ENCODE peak calls at places on chromosomes 5 and 9, in four cellular contexts. V is H1, N is K562, S is SK-N-SH. K is an unnamed sample.

GRCh38 chr5:132251220-132251725 is 6.2 kb upstream of the PDLIM4 start:
- DNase-seq in V (no peak), N (no peak), S (no peak), K (no peak)

GRCh38 chr5:133978943-133979342 is 10.5 kb upstream of the C5orf15 start:
- DNase-seq in V (no peak), N (no peak), S (no peak), K (no peak)

GRCh38 chr5:172855597-172856292 is 21.7 kb downstream of the ERGIC1 start:
- DNase-seq in V (no peak), N (no peak), S (peak), K (no peak)

GRCh38 chr5:167049043-167049663 is 1242.3 kb upstream of the WWC1 start:
- DNase-seq in V (no peak), N (peak), S (peak), K (no peak)

GRCh38 chr5:179195561-179196419 is 135.6 kb downstream of the ZNF354C start:
- DNase-seq in V (no peak), N (no peak), S (no peak), K (no peak)

GRCh38 chr9:94829380-94830070 is 103.0 kb downstream of the AOPEP start:
- DNase-seq in V (no peak), N (no peak), S (no peak), K (no peak)

GRCh38 chr9:107929439-107929838 is 439.9 kb upstream of the KLF4 start:
- DNase-seq in V (no peak), N (no peak), S (no peak), K (no peak)

GRCh38 chr9:642014-642413 is 199.5 kb upstream of the DMRT1 start:
- DNase-seq in V (no peak), N (no peak), S (no peak), K (no peak)

GRCh38 chr9:128819716-128820664 is 1.7 kb downstream of the ENDOG start:
- DNase-seq in V (no peak), N (peak), S (peak), K (no peak)

GRCh38 chr9:131485728-131486381 is 16.9 kb upstream of the POMT1 start:
- DNase-seq in V (no peak), N (no peak), S (no peak), K (no peak)

GRCh38 chr9:79757906-79758669 is 186.3 kb downstream of the TLE4 start:
- DNase-seq in V (no peak), N (no peak), S (no peak), K (no peak)

GRCh38 chr5:176535101-176535654 is 2.0 kb downstream of the RNF44 start:
- DNase-seq in V (no peak), N (no peak), S (no peak), K (no peak)

DNA sequence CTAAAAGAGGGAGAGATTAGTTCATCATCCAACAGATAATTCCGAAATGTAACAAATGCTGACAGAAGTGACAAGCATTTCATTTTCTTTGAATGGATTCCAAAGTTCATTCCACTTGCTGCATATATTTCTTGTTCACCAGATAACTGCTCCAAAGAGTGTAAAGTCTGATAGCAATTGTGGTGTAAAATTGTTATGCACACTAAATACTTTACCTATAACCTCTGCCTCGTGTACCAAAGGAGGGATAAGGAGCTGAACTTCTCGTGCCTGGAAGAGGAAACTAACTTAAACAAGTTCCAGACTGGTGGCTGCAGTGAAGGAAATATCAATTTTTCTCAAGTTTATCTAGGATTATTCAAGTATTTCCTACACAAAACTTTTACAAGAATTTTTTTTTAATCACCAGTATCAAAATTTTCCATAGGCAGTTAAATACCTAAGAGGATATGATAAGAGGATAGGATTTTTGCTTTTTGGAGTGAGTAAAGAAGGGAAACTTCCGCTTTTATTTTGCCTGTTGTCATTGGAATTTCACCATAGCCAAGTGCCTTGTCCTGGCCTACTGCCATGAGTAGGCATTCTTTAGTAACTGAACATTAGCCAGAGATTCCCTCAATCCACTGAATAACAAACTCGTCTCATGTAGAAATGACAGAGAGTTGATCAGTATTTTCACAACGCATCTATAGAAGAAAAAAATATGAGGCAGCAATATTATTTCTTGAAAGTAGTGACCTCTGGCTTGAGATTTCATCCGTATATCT is 289.7 kb upstream of the ADAMTSL1 start:
- DNase-seq in V (no peak), N (no peak), S (no peak), K (no peak)
- TF ChIP-seq POLR2AphosphoS5 in V (no peak), N (no peak), S (no peak), K (no peak)

GRCh38 chr5:78496373-78496772 is 136.0 kb downstream of the SCAMP1 start:
- DNase-seq in V (no peak), N (no peak), S (no peak), K (no peak)
- TF ChIP-seq TAF1 in V (no peak), N (no peak), S (no peak), K (no peak)

GRCh38 chr5:174765540-174765939 is 41.2 kb downstream of the MSX2 start:
- DNase-seq in V (no peak), N (no peak), S (no peak), K (no peak)
- TF ChIP-seq POLR2AphosphoS5 in V (no peak), N (no peak), S (no peak), K (no peak)

DNA sequence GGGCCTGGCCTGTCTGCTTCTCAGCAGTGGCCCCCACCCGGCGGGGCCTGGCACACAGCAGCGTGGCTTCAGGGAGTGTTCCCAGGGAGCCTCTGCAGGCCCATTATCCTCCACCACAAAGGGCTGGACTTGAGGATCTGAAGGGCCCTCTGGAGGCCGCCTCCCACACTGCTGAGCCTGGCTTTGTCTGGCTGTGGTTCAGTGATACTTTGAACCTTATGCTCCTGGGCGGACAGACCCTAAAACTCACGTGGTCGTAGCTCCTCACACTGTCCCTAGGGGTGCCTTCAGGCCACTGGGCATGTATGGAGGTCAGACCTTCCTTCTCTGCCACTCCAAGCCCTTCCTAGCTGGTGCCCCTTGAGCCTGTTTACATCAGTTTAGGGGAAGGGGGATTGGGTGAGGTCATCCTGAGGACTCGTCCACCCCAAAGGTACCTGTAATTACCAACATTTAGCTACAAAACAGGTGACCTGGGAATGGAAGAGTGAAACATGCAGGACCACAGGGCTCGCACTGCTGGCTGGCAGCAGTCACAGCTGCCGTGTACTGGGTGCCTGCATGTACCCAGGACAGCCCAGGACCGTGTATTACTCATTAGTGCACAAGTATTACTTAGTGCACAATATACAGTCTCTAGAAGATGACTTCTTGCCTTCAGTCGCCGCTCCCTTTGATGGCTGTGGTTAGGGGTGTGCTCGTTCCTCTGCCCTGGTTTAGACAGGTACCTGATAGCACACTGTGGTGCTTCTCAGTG is 8.5 kb downstream of the GRHPR start:
- DNase-seq in V (no peak), N (peak), S (no peak), K (no peak)
- TF ChIP-seq TAF1 in V (no peak), N (no peak), S (no peak), K (no peak)